ENCODE peak calls at places on chromosomes 13 and 19, in eight cellular contexts. B, I, C, D, U, Q, L and Y are unnamed samples.

GRCh38 chr13:71395053-71395452 is 472.0 kb downstream of the DACH1 start:
- DNase-seq in B (no peak), I (no peak), C (no peak), D (no peak), U (no peak), Q (no peak), L (no peak), Y (no peak)

GRCh38 chr13:72651196-72651595 is 76.2 kb downstream of the MZT1 start:
- DNase-seq in B (no peak), I (no peak), C (no peak), D (peak), U (no peak), Q (no peak), L (peak), Y (peak)

GRCh38 chr13:48853381-48854102 is 122.2 kb upstream of the FNDC3A start:
- DNase-seq in B (peak), I (no peak), C (no peak), D (no peak), U (no peak), Q (no peak), L (no peak), Y (no peak)

GRCh38 chr13:111035861-111036260 is 79.2 kb upstream of the ARHGEF7 start:
- DNase-seq in B (no peak), I (no peak), C (no peak), D (no peak), U (no peak), Q (no peak), L (no peak), Y (no peak)

GRCh38 chr13:45434556-45435371 is 16.6 kb upstream of the SLC25A30 start:
- DNase-seq in B (no peak), I (no peak), C (no peak), D (no peak), U (no peak), Q (no peak), L (peak), Y (no peak)

GRCh38 chr19:1734328-1734966 is 18.9 kb upstream of the ONECUT3 start:
- DNase-seq in B (no peak), I (no peak), C (no peak), D (no peak), U (peak), Q (no peak), L (no peak), Y (no peak)

GRCh38 chr19:19488041-19488874 is 27.1 kb downstream of the TSSK6 start:
- DNase-seq in B (no peak), I (no peak), C (no peak), D (peak), U (peak), Q (no peak), L (no peak), Y (no peak)

GRCh38 chr13:42832341-42833153 is 51.2 kb downstream of the FAM216B start:
- DNase-seq in B (peak), I (no peak), C (no peak), D (no peak), U (no peak), Q (no peak), L (peak), Y (no peak)

GRCh38 chr19:39472746-39473442 is 7.7 kb upstream of the TIMM50 start:
- DNase-seq in B (no peak), I (no peak), C (no peak), D (no peak), U (no peak), Q (no peak), L (no peak), Y (no peak)

GRCh38 chr19:1678073-1678472 is 25.7 kb upstream of the TCF3 start:
- DNase-seq in B (no peak), I (no peak), C (no peak), D (no peak), U (no peak), Q (no peak), L (no peak), Y (no peak)

GRCh38 chr19:47765522-47766358 is 12.8 kb upstream of the SELENOW start:
- DNase-seq in B (peak), I (no peak), C (peak), D (peak), U (peak), Q (no peak), L (peak), Y (no peak)

GRCh38 chr19:56637976-56638555 is 4.9 kb upstream of the SMIM17 start:
- DNase-seq in B (peak), I (peak), C (peak), D (no peak), U (peak), Q (no peak), L (peak), Y (no peak)

GRCh38 chr13:109323338-109323737 is 463.0 kb downstream of the IRS2 start:
- DNase-seq in B (no peak), I (no peak), C (no peak), D (no peak), U (no peak), Q (no peak), L (no peak), Y (no peak)

GRCh38 chr13:32117696-32118095 is 86.1 kb downstream of the FRY start:
- DNase-seq in B (peak), I (no peak), C (no peak), D (no peak), U (no peak), Q (no peak), L (no peak), Y (no peak)

GRCh38 chr19:17902701-17903100 is 30.1 kb upstream of the CCDC124 start:
- DNase-seq in B (peak), I (no peak), C (no peak), D (no peak), U (no peak), Q (no peak), L (no peak), Y (no peak)

GRCh38 chr19:13906525-13906904 is 514 bp downstream of the CC2D1A start:
- DNase-seq in B (no peak), I (no peak), C (no peak), D (peak), U (peak), Q (no peak), L (peak), Y (no peak)

GRCh38 chr19:51751655-51752054 is at the start of gene FPR1:
- DNase-seq in B (no peak), I (no peak), C (no peak), D (no peak), U (no peak), Q (no peak), L (no peak), Y (peak)

GRCh38 chr13:112775791-112776279 is 86.0 kb downstream of the ATP11A start:
- DNase-seq in B (no peak), I (no peak), C (no peak), D (peak), U (no peak), Q (no peak), L (no peak), Y (no peak)

GRCh38 chr19:48965806-48966540 is 864 bp downstream of the FTL start:
- DNase-seq in B (peak), I (no peak), C (peak), D (peak), U (peak), Q (peak), L (peak), Y (peak)

GRCh38 chr19:46474211-46474610 is 2.8 kb upstream of the PNMA8A start:
- DNase-seq in B (no peak), I (no peak), C (no peak), D (no peak), U (no peak), Q (no peak), L (no peak), Y (no peak)

GRCh38 chr13:22828081-22828480 is 352.7 kb upstream of the SGCG start:
- DNase-seq in B (peak), I (no peak), C (no peak), D (no peak), U (no peak), Q (no peak), L (no peak), Y (no peak)

GRCh38 chr19:40623403-40624239 is 22.5 kb downstream of the LTBP4 start:
- DNase-seq in B (peak), I (no peak), C (peak), D (peak), U (peak), Q (no peak), L (peak), Y (peak)

GRCh38 chr13:109226631-109227030 is 559.8 kb downstream of the IRS2 start:
- DNase-seq in B (no peak), I (no peak), C (no peak), D (no peak), U (no peak), Q (no peak), L (no peak), Y (no peak)

GRCh38 chr19:47225746-47226425 is 5.1 kb downstream of the BBC3 start:
- DNase-seq in B (peak), I (no peak), C (peak), D (peak), U (peak), Q (no peak), L (peak), Y (no peak)

GRCh38 chr19:18389736-18390074 is 3.7 kb downstream of the GDF15 start:
- DNase-seq in B (no peak), I (no peak), C (no peak), D (no peak), U (no peak), Q (no peak), L (no peak), Y (no peak)

GRCh38 chr19:2260341-2260751 is 4.1 kb upstream of the JSRP1 start:
- DNase-seq in B (no peak), I (no peak), C (no peak), D (no peak), U (no peak), Q (no peak), L (no peak), Y (no peak)

GRCh38 chr19:17848598-17849292 is 963 bp upstream of the JAK3 start:
- DNase-seq in B (no peak), I (no peak), C (no peak), D (peak), U (no peak), Q (no peak), L (no peak), Y (no peak)

GRCh38 chr19:48419158-48419920 is 25.9 kb downstream of the GRIN2D start:
- DNase-seq in B (peak), I (peak), C (peak), D (peak), U (peak), Q (peak), L (no peak), Y (no peak)

GRCh38 chr19:52248256-52248655 is 21.1 kb upstream of the ZNF766 start:
- DNase-seq in B (peak), I (no peak), C (no peak), D (peak), U (no peak), Q (no peak), L (peak), Y (peak)

GRCh38 chr19:1429750-1430149 is 8.4 kb upstream of the RPS15 start:
- DNase-seq in B (no peak), I (no peak), C (no peak), D (no peak), U (no peak), Q (no peak), L (no peak), Y (no peak)

GRCh38 chr13:19156013-19156825 is 25.4 kb downstream of the TUBA3C start:
- DNase-seq in B (no peak), I (no peak), C (no peak), D (no peak), U (no peak), Q (no peak), L (no peak), Y (no peak)

GRCh38 chr13:52830946-52831345 is 17.5 kb downstream of the PCDH8 start:
- DNase-seq in B (peak), I (no peak), C (no peak), D (no peak), U (no peak), Q (no peak), L (no peak), Y (no peak)

GRCh38 chr13:66831317-66831716 is 398.8 kb downstream of the PCDH9 start:
- DNase-seq in B (no peak), I (no peak), C (no peak), D (no peak), U (no peak), Q (no peak), L (no peak), Y (no peak)

GRCh38 chr19:49651029-49651825 is 9.2 kb downstream of the SCAF1 start:
- DNase-seq in B (no peak), I (no peak), C (no peak), D (no peak), U (no peak), Q (no peak), L (no peak), Y (no peak)

GRCh38 chr13:108572782-108573211 is 56.6 kb upstream of the MYO16 start:
- DNase-seq in B (no peak), I (no peak), C (no peak), D (no peak), U (peak), Q (no peak), L (no peak), Y (no peak)

GRCh38 chr13:105272660-105273631 is 1262.5 kb downstream of the EFNB2 start:
- DNase-seq in B (no peak), I (no peak), C (no peak), D (no peak), U (no peak), Q (no peak), L (no peak), Y (no peak)

GRCh38 chr19:3049089-3049488 is 13.2 kb downstream of the TLE5 start:
- DNase-seq in B (no peak), I (no peak), C (no peak), D (no peak), U (no peak), Q (no peak), L (no peak), Y (no peak)

DNA sequence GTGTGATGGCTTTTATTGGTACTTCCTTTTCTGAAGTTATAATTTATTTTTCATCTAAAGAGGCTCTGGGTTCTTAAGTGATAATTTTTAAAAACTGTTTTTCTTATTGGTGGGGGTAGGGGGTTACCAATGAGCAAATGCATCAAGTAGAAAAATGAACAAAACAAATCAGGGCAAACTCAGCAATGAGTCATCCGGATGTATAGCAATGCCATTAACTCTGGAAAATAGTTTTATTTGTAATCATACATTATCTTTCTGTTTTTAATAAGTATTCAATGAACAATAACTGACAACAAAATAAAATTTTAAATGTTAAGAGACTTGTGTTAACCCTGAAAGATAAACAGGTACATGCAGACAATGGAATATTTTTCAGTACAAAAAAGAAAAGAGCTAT is 67.6 kb downstream of the UFM1 start:
- DNase-seq in B (no peak), I (no peak), C (no peak), D (no peak), U (no peak), Q (no peak), L (no peak), Y (no peak)
- TF ChIP-seq RAD21 in B (no peak), I (no peak), C (no peak), D (no peak), U (no peak), Q (no peak), L (no peak), Y (no peak)

DNA sequence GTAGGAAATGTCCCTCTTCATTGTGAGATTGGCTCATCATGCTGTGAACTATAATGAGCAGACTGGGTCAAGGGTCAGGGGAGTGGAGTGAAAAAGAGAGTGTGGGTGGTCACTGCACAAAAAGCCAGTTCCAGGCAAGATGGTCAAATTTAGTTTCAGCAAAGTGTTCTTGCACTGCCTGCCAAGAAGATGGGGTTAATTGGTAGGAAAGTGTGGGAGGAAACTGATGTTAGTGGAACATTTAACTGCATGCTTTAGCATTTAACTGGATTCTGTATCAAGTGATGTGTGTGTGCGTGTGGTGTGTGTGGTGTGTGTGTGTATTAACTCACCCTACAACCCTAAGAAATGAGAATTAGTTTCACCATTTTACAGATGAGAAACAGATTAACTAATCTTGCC is 131.6 kb downstream of the COG6 start:
- DNase-seq in B (no peak), I (no peak), C (no peak), D (no peak), U (no peak), Q (no peak), L (no peak), Y (no peak)
- TF ChIP-seq RAD21 in B (no peak), I (no peak), C (no peak), D (no peak), U (no peak), Q (no peak), L (no peak), Y (no peak)

GRCh38 chr13:94662274-94662945 is 49.9 kb downstream of the SOX21 start:
- DNase-seq in B (no peak), I (no peak), C (no peak), D (peak), U (peak), Q (no peak), L (no peak), Y (no peak)
- TF ChIP-seq RAD21 in B (no peak), I (no peak), C (no peak), D (no peak), U (no peak), Q (no peak), L (no peak), Y (no peak)

DNA sequence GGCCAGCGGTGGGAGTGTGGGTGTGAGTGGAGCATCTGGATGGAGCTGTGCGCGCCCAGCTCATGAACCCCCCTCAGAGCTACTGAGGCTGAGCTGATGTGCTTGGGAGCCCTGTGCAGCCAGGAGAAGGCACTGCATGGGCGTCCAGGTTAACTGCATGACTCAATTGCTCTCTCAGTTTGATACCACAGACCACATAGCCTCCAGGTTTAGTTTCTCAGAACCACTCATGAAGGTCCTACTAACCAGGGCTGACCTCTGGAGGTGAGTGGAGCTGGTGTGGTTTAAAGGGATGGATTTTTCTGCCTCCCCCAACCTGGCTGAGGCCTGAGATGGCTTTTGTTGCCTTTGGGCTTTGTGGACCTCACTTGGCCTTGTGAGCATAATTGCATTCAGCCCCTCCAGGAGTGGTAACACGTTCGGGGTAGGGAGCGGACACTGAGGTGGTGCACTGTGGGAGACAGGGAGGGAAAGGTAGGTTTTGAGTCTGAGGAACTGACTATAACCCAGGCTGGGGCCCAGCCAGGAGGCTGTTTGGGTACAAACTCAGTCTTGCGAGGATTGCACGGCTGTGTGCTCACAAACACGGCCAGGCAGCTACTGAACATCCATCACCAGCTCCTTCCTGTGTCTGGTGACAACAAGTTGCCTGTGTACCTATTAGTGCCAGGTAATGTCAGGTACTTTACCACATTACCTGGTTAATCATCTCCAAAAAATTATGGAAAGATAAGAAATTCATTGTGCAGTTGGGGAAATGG is 97.5 kb downstream of the RGCC start:
- DNase-seq in B (no peak), I (no peak), C (no peak), D (no peak), U (no peak), Q (peak), L (no peak), Y (no peak)
- TF ChIP-seq RAD21 in B (no peak), I (no peak), C (no peak), D (no peak), U (no peak), Q (peak), L (no peak), Y (no peak)

GRCh38 chr19:53463263-53463662 is 4.3 kb upstream of the ZNF813 start:
- DNase-seq in B (peak), I (peak), C (no peak), D (peak), U (peak), Q (no peak), L (no peak), Y (no peak)
- TF ChIP-seq RAD21 in B (no peak), I (no peak), C (no peak), D (no peak), U (no peak), Q (no peak), L (no peak), Y (no peak)

GRCh38 chr19:30131246-30131645 is 189.2 kb downstream of the URI1 start:
- DNase-seq in B (no peak), I (no peak), C (no peak), D (no peak), U (no peak), Q (no peak), L (no peak), Y (no peak)
- TF ChIP-seq RAD21 in B (no peak), I (no peak), C (no peak), D (no peak), U (no peak), Q (no peak), L (no peak), Y (no peak)

GRCh38 chr19:33437351-33438015 is 64.0 kb downstream of the CEBPG start:
- DNase-seq in B (no peak), I (no peak), C (no peak), D (peak), U (no peak), Q (no peak), L (no peak), Y (no peak)

GRCh38 chr19:33436360-33437345 is 63.1 kb downstream of the CEBPG start:
- DNase-seq in B (no peak), I (no peak), C (no peak), D (peak), U (no peak), Q (no peak), L (no peak), Y (no peak)

GRCh38 chr19:33438987-33439781 is 65.7 kb downstream of the CEBPG start:
- DNase-seq in B (no peak), I (no peak), C (no peak), D (no peak), U (peak), Q (no peak), L (no peak), Y (no peak)

GRCh38 chr19:33440241-33440640 is 66.7 kb downstream of the CEBPG start:
- DNase-seq in B (no peak), I (no peak), C (no peak), D (no peak), U (no peak), Q (no peak), L (no peak), Y (no peak)

DNA sequence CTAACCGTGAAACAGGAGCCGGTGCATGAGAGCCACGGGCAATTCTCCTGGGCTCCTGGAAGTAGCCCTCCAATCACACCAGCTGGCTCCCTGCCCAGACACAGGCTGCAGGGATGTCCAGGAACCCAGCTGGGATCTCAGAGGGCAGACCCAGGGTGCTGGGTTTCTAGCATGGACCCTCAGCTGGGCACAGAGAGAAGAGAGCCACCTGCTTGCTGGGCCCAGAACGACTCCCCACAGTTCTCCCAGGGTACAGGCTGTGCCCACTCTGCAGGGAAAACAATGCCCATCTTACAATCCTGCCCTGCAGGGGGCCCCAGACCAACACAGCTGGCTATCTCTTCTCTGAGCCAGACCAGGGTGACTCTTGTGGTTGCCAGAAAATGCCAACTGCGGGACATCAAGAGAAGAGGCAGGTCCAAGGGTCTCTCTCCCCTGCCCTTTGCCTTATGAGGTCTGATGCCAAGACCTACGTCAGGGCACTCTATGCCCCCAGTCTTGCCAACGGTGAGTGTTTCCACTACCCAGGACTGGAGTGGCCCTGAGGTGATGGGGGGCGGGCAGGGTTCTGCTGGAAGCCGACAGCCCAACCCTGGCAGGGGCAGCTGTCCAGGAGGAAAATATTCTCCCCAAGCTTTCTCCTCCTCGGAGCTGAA is 64.6 kb downstream of the CEBPG start:
- DNase-seq in B (peak), I (no peak), C (no peak), D (peak), U (no peak), Q (no peak), L (no peak), Y (no peak)
- TF ChIP-seq RAD21 in B (no peak), I (no peak), C (peak), D (peak), U (no peak), Q (no peak), L (no peak), Y (no peak)

GRCh38 chr13:101945435-101945834 is 456.4 kb downstream of the FGF14 start:
- DNase-seq in B (no peak), I (no peak), C (peak), D (no peak), U (no peak), Q (no peak), L (no peak), Y (no peak)
- TF ChIP-seq RAD21 in B (no peak), I (peak), C (no peak), D (no peak), U (no peak), Q (no peak), L (no peak), Y (no peak)